ENCODE peak calls at places on chromosome 10, in eight cellular contexts. S is H9; P is AML-193; L is CD8-positive, alpha-beta T cell; Q is SJCRH30; I is MCF 10A; F is activated naive CD8-positive, alpha-beta T cell treated with anti-CD3 and anti-CD28 coated beads, Interleukin-2, amount 50 U/mL, for 16 hours; K is NCI-H2081. E is an unnamed sample.
A peak's percentile ranks its signal among the peaks of the same experiment; 100 is the strongest.

GRCh38 chr10:62268399-62269076 is at the start of gene RTKN2:
- DNase-seq in S (peak; percentile 99), P (peak; percentile 68), L (peak; percentile 43), Q (peak; percentile 90), I (peak; percentile 71), F (peak; percentile 25), K (peak; percentile 91), E (peak; percentile 88)

GRCh38 chr10:4334853-4335252 is 491.2 kb upstream of the AKR1E2 start:
- DNase-seq in S (no peak), P (no peak), L (no peak), Q (no peak), I (no peak), F (no peak), K (no peak), E (no peak)

GRCh38 chr10:113030453-113030852 is 80.4 kb downstream of the TCF7L2 start:
- DNase-seq in S (no peak), P (no peak), L (no peak), Q (no peak), I (peak; percentile 42), F (no peak), K (no peak), E (no peak)

GRCh38 chr10:77274046-77274795 is 363.4 kb downstream of the KCNMA1 start:
- DNase-seq in S (no peak), P (no peak), L (no peak), Q (no peak), I (peak; percentile 9), F (no peak), K (no peak), E (no peak)

GRCh38 chr10:133343557-133343956 is 3.6 kb upstream of the PRAP1 start:
- DNase-seq in S (no peak), P (no peak), L (no peak), Q (no peak), I (no peak), F (no peak), K (no peak), E (no peak)

GRCh38 chr10:106958591-106959328 is 205.7 kb downstream of the SORCS1 start:
- DNase-seq in S (no peak), P (no peak), L (no peak), Q (no peak), I (no peak), F (no peak), K (no peak), E (no peak)

GRCh38 chr10:22807238-22807637 is 92.9 kb upstream of the PIP4K2A start:
- DNase-seq in S (no peak), P (no peak), L (no peak), Q (no peak), I (no peak), F (no peak), K (no peak), E (no peak)

GRCh38 chr10:27635290-27635689 is 110.3 kb downstream of the MKX start:
- DNase-seq in S (no peak), P (no peak), L (no peak), Q (no peak), I (no peak), F (no peak), K (no peak), E (no peak)

GRCh38 chr10:91088300-91089140 is 131.9 kb upstream of the PCGF5 start:
- DNase-seq in S (no peak), P (peak; percentile 60), L (no peak), Q (no peak), I (peak; percentile 27), F (no peak), K (peak; percentile 3), E (peak; percentile 26)

GRCh38 chr10:7407368-7408002 is 3.3 kb downstream of the SFMBT2 start:
- DNase-seq in S (peak; percentile 35), P (no peak), L (no peak), Q (no peak), I (no peak), F (no peak), K (no peak), E (no peak)

GRCh38 chr10:34854147-34854601 is 39.1 kb upstream of the PARD3 start:
- DNase-seq in S (no peak), P (no peak), L (no peak), Q (peak; percentile 10), I (peak; percentile 63), F (no peak), K (peak; percentile 55), E (no peak)

GRCh38 chr10:88913157-88913556 is 33.1 kb downstream of the STAMBPL1 start:
- DNase-seq in S (no peak), P (no peak), L (no peak), Q (no peak), I (no peak), F (no peak), K (peak; percentile 24), E (no peak)

GRCh38 chr10:91105269-91105668 is 115.2 kb upstream of the PCGF5 start:
- DNase-seq in S (no peak), P (no peak), L (no peak), Q (no peak), I (no peak), F (no peak), K (no peak), E (no peak)

GRCh38 chr10:127976286-127976685 is 69.4 kb downstream of the PTPRE start:
- DNase-seq in S (peak; percentile 9), P (no peak), L (no peak), Q (no peak), I (no peak), F (no peak), K (no peak), E (no peak)

GRCh38 chr10:27155073-27155754 is at the start of gene MASTL:
- DNase-seq in S (peak; percentile 84), P (peak; percentile 77), L (peak; percentile 93), Q (peak; percentile 93), I (peak; percentile 95), F (peak; percentile 81), K (peak; percentile 79), E (peak; percentile 95)

GRCh38 chr10:15990523-15991129 is 130.3 kb upstream of the MINDY3 start:
- DNase-seq in S (no peak), P (no peak), L (no peak), Q (no peak), I (no peak), F (no peak), K (no peak), E (no peak)

GRCh38 chr10:95444792-95445191 is 116.4 kb downstream of the SORBS1 start:
- DNase-seq in S (no peak), P (no peak), L (no peak), Q (no peak), I (no peak), F (no peak), K (no peak), E (no peak)

GRCh38 chr10:128147669-128148068 is 21.4 kb upstream of the MKI67 start:
- DNase-seq in S (no peak), P (no peak), L (no peak), Q (no peak), I (peak; percentile 93), F (no peak), K (no peak), E (no peak)

GRCh38 chr10:91785851-91786250 is 12.4 kb upstream of the TNKS2 start:
- DNase-seq in S (no peak), P (no peak), L (no peak), Q (no peak), I (no peak), F (no peak), K (no peak), E (no peak)

GRCh38 chr10:80614576-80615416 is 77.1 kb downstream of the SH2D4B start:
- DNase-seq in S (no peak), P (no peak), L (no peak), Q (no peak), I (no peak), F (no peak), K (no peak), E (no peak)

E was measured in CD4-positive, CD25-positive, alpha-beta regulatory T cell.